ENCODE peak calls at places on chromosomes 11 and 22, in seven cellular contexts. C, V, O, F, K, N and Y are unnamed samples.

GRCh38 chr11:59182457-59183151 is 10.7 kb downstream of the DTX4 start:
- DNase-seq in C (no peak), V (no peak), O (no peak), F (no peak), K (no peak), N (no peak), Y (no peak)

GRCh38 chr22:43897751-43898261 is 6.0 kb upstream of the PNPLA5 start:
- DNase-seq in C (no peak), V (no peak), O (no peak), F (no peak), K (no peak), N (peak), Y (peak)

GRCh38 chr22:31329029-31329428 is 17.1 kb downstream of the PATZ1 start:
- DNase-seq in C (no peak), V (peak), O (no peak), F (no peak), K (no peak), N (no peak), Y (no peak)

GRCh38 chr11:130166457-130166784 is 6.8 kb downstream of the ST14 start:
- DNase-seq in C (peak), V (peak), O (no peak), F (no peak), K (no peak), N (peak), Y (peak)

GRCh38 chr11:68674461-68674860 is 9.9 kb upstream of the GAL start:
- DNase-seq in C (no peak), V (no peak), O (no peak), F (no peak), K (no peak), N (no peak), Y (no peak)

GRCh38 chr11:96393753-96394348 is 4.0 kb downstream of the JRKL start:
- DNase-seq in C (peak), V (peak), O (no peak), F (no peak), K (no peak), N (peak), Y (peak)

GRCh38 chr11:130178441-130178971 is 18.9 kb downstream of the ST14 start:
- DNase-seq in C (no peak), V (peak), O (no peak), F (no peak), K (no peak), N (no peak), Y (no peak)

GRCh38 chr11:36041988-36042606 is 98.2 kb downstream of the LDLRAD3 start:
- DNase-seq in C (no peak), V (peak), O (no peak), F (no peak), K (no peak), N (no peak), Y (no peak)

GRCh38 chr11:95512682-95513081 is 276.9 kb downstream of the FAM76B start:
- DNase-seq in C (no peak), V (no peak), O (no peak), F (no peak), K (no peak), N (peak), Y (peak)

GRCh38 chr11:125329786-125330185 is 165.2 kb downstream of the PKNOX2 start:
- DNase-seq in C (no peak), V (no peak), O (no peak), F (no peak), K (no peak), N (no peak), Y (no peak)

GRCh38 chr22:44544523-44545433 is 46.7 kb upstream of the RTL6 start:
- DNase-seq in C (no peak), V (no peak), O (no peak), F (no peak), K (no peak), N (no peak), Y (no peak)

GRCh38 chr11:66464916-66465315 is 1.8 kb upstream of the PELI3 start:
- DNase-seq in C (no peak), V (no peak), O (no peak), F (no peak), K (no peak), N (no peak), Y (no peak)

GRCh38 chr22:20625270-20625669 is 117.9 kb downstream of the MED15 start:
- DNase-seq in C (no peak), V (no peak), O (no peak), F (no peak), K (no peak), N (no peak), Y (no peak)

GRCh38 chr11:619625-620050 is 3.9 kb upstream of the IRF7 start:
- DNase-seq in C (no peak), V (no peak), O (no peak), F (no peak), K (no peak), N (no peak), Y (no peak)